ENCODE peak calls at places on chromosomes 2 and 18, in seven cellular contexts. H, V, T, O, G, M and E are unnamed samples. For H3K9me3, the result is how much of the 10 kb centered on the place peaks cover.

GRCh38 chr2:202945497-202945896 is 33.4 kb downstream of the CARF start:
- DNase-seq in H (no peak), V (no peak), T (no peak), O (no peak), G (no peak), M (no peak), E (no peak)

GRCh38 chr18:50159654-50160046 is 35.3 kb downstream of the MYO5B start:
- DNase-seq in H (no peak), V (no peak), T (no peak), O (no peak), G (no peak), M (no peak), E (no peak)

GRCh38 chr2:47651296-47651695 is 131.6 kb upstream of the MSH6 start:
- DNase-seq in H (no peak), V (no peak), T (no peak), O (no peak), G (no peak), M (no peak), E (no peak)

GRCh38 chr2:138722316-138722715 is 57.9 kb downstream of the NXPH2 start:
- DNase-seq in H (no peak), V (no peak), T (no peak), O (no peak), G (no peak), M (no peak), E (no peak)

GRCh38 chr18:76422838-76423237 is 72.2 kb downstream of the ZNF516 start:
- DNase-seq in H (no peak), V (peak), T (no peak), O (no peak), G (no peak), M (no peak), E (no peak)

GRCh38 chr2:51789908-51790307 is 758.0 kb upstream of the NRXN1 start:
- DNase-seq in H (no peak), V (no peak), T (no peak), O (no peak), G (no peak), M (no peak), E (no peak)

GRCh38 chr2:232341739-232342126 is 36.8 kb upstream of the ALPP start:
- DNase-seq in H (no peak), V (peak), T (no peak), O (no peak), G (no peak), M (no peak), E (no peak)

GRCh38 chr2:178271629-178272333 is 77.5 kb downstream of the OSBPL6 start:
- DNase-seq in H (no peak), V (no peak), T (no peak), O (no peak), G (no peak), M (no peak), E (no peak)

GRCh38 chr18:24369420-24369819 is 28.2 kb downstream of the OSBPL1A start:
- DNase-seq in H (no peak), V (peak), T (no peak), O (no peak), G (no peak), M (no peak), E (no peak)

GRCh38 chr2:108534577-108535379 is 508 bp downstream of the LIMS1 start:
- DNase-seq in H (no peak), V (no peak), T (peak), O (peak), G (no peak), M (no peak), E (no peak)

GRCh38 chr18:31156831-31157763 is 5.6 kb downstream of the DSC1 start:
- DNase-seq in H (no peak), V (no peak), T (no peak), O (no peak), G (no peak), M (no peak), E (no peak)

GRCh38 chr2:71000780-71001591 is 6.3 kb upstream of the TEX261 start:
- DNase-seq in H (peak), V (peak), T (peak), O (peak), G (peak), M (no peak), E (peak)

GRCh38 chr2:169131587-169132512 is 62.5 kb downstream of the DHRS9 start:
- DNase-seq in H (peak), V (no peak), T (peak), O (peak), G (peak), M (peak), E (no peak)
- TF ChIP-seq EZH2 in H (no peak), V (no peak), T (no peak), O (no peak), G (no peak), M (no peak), E (no peak)

GRCh38 chr2:172198361-172198760 is 95.7 kb upstream of the DLX2 start:
- DNase-seq in H (no peak), V (no peak), T (no peak), O (no peak), G (no peak), M (no peak), E (no peak)

GRCh38 chr2:172195836-172196376 is 93.2 kb upstream of the DLX2 start:
- DNase-seq in H (no peak), V (no peak), T (no peak), O (no peak), G (no peak), M (no peak), E (no peak)

GRCh38 chr2:172198908-172199307 is 96.2 kb upstream of the DLX2 start:
- DNase-seq in H (no peak), V (no peak), T (no peak), O (no peak), G (no peak), M (no peak), E (no peak)

GRCh38 chr2:172193331-172194089 is 90.8 kb upstream of the DLX2 start:
- DNase-seq in H (no peak), V (no peak), T (no peak), O (no peak), G (no peak), M (no peak), E (no peak)

GRCh38 chr2:172196768-172197322 is 94.1 kb upstream of the DLX2 start:
- DNase-seq in H (no peak), V (no peak), T (no peak), O (no peak), G (no peak), M (no peak), E (no peak)
- H3K9me3 ChIP-seq in H (under half), V (under half), T (under half), O (under half), G (under half), M (under half), E (under half)

GRCh38 chr2:64311191-64311910 is 142.6 kb upstream of the LGALSL start:
- DNase-seq in H (no peak), V (peak), T (no peak), O (peak), G (no peak), M (no peak), E (no peak)

GRCh38 chr2:64312622-64312948 is 141.4 kb upstream of the LGALSL start:
- DNase-seq in H (no peak), V (peak), T (no peak), O (no peak), G (no peak), M (no peak), E (no peak)

GRCh38 chr2:64315561-64315960 is 138.4 kb upstream of the LGALSL start:
- DNase-seq in H (no peak), V (no peak), T (no peak), O (no peak), G (no peak), M (no peak), E (no peak)

GRCh38 chr2:64313311-64313710 is 140.7 kb upstream of the LGALSL start:
- DNase-seq in H (no peak), V (no peak), T (no peak), O (no peak), G (no peak), M (no peak), E (no peak)

GRCh38 chr2:64311948-64312621 is 141.9 kb upstream of the LGALSL start:
- DNase-seq in H (peak), V (peak), T (peak), O (peak), G (peak), M (no peak), E (no peak)
- TF ChIP-seq POLR2AphosphoS5 in H (no peak), V (no peak), T (no peak), O (no peak), G (no peak), M (no peak), E (no peak)

GRCh38 chr2:44926957-44927356 is 14.5 kb upstream of the SIX3 start:
- DNase-seq in H (no peak), V (no peak), T (no peak), O (no peak), G (no peak), M (no peak), E (no peak)

GRCh38 chr2:44928660-44929471 is 12.6 kb upstream of the SIX3 start:
- DNase-seq in H (no peak), V (peak), T (no peak), O (no peak), G (no peak), M (no peak), E (no peak)

GRCh38 chr2:44929680-44930273 is 11.7 kb upstream of the SIX3 start:
- DNase-seq in H (no peak), V (peak), T (no peak), O (no peak), G (no peak), M (no peak), E (no peak)

GRCh38 chr2:44930274-44930826 is 11.2 kb upstream of the SIX3 start:
- DNase-seq in H (no peak), V (peak), T (no peak), O (no peak), G (no peak), M (no peak), E (peak)

GRCh38 chr2:44927979-44928659 is 13.4 kb upstream of the SIX3 start:
- DNase-seq in H (no peak), V (peak), T (no peak), O (no peak), G (no peak), M (no peak), E (no peak)
- TF ChIP-seq EZH2 in H (no peak), V (no peak), T (no peak), O (no peak), G (no peak), M (peak), E (no peak)

GRCh38 chr2:198702796-198703195 is 754.9 kb downstream of the SATB2 start:
- DNase-seq in H (no peak), V (no peak), T (no peak), O (no peak), G (no peak), M (no peak), E (no peak)

GRCh38 chr2:198710562-198710961 is 747.2 kb downstream of the SATB2 start:
- DNase-seq in H (no peak), V (no peak), T (no peak), O (no peak), G (no peak), M (no peak), E (no peak)

GRCh38 chr2:198711484-198711883 is 746.3 kb downstream of the SATB2 start:
- DNase-seq in H (no peak), V (no peak), T (no peak), O (no peak), G (no peak), M (no peak), E (no peak)

GRCh38 chr2:198712485-198712884 is 745.3 kb downstream of the SATB2 start:
- DNase-seq in H (no peak), V (no peak), T (no peak), O (no peak), G (no peak), M (no peak), E (no peak)

GRCh38 chr2:198706683-198707082 is 751.1 kb downstream of the SATB2 start:
- DNase-seq in H (no peak), V (no peak), T (no peak), O (no peak), G (no peak), M (no peak), E (no peak)
- H3K9me3 ChIP-seq in H (under half), V (under half), T (under half), O (under half), G (under half), M (under half), E (under half)